ENCODE peak calls at places on chromosomes 11 and 22, in ten cellular contexts. M is psoas muscle, Q is thyroid gland, X is upper lobe of left lung, P is kidney, T is neural progenitor cell, E is caudate nucleus, F is AG04450, L is Panc1, R is brain microvascular endothelial cell. A is an unnamed sample.

GRCh38 chr22:41285441-41285819 is 557 bp downstream of the RANGAP1 start:
- DNase-seq in L (no peak), X (peak), P (peak), F (peak), R (peak), E (peak), T (peak), Q (peak), M (peak), A (peak)

GRCh38 chr11:118152552-118153471 is at the start of gene SCN4B:
- DNase-seq in P (peak), T (peak), L (no peak), Q (peak), R (peak), F (peak), M (peak), X (peak), E (peak), A (peak)

GRCh38 chr11:100808904-100809491 is 121.9 kb downstream of the ARHGAP42 start:
- DNase-seq in E (no peak), M (no peak), L (no peak), F (no peak), P (no peak), X (no peak), T (peak), Q (no peak), R (peak), A (no peak)

GRCh38 chr11:45590743-45591142 is 74.7 kb downstream of the CHST1 start:
- DNase-seq in T (no peak), L (no peak), E (peak), P (no peak), M (no peak), F (no peak), Q (peak), R (no peak), X (no peak), A (peak)

GRCh38 chr11:18347471-18348125 is 25.2 kb downstream of the GTF2H1 start:
- DNase-seq in R (peak), F (peak), E (no peak), Q (no peak), X (no peak), T (no peak), L (no peak), P (no peak), M (no peak), A (no peak)

GRCh38 chr11:118650366-118650765 is 29.1 kb downstream of the TREH start:
- DNase-seq in L (no peak), M (no peak), Q (no peak), P (peak), R (no peak), T (no peak), E (no peak), X (no peak), F (no peak), A (no peak)

GRCh38 chr11:34358666-34359547 is 1.1 kb upstream of the ABTB2 start:
- DNase-seq in M (peak), Q (peak), E (peak), P (peak), T (peak), X (peak), L (peak), R (peak), F (no peak), A (peak)

GRCh38 chr11:61325649-61326414 is 7.1 kb downstream of the DDB1 start:
- DNase-seq in E (no peak), M (no peak), Q (peak), R (no peak), P (no peak), T (no peak), X (no peak), L (no peak), F (no peak), A (no peak)

GRCh38 chr11:67572747-67573419 is 10.7 kb upstream of the GSTP1 start:
- DNase-seq in Q (peak), F (no peak), E (peak), R (peak), L (no peak), P (no peak), T (peak), X (no peak), M (peak), A (no peak)

GRCh38 chr22:36369004-36369921 is 18.5 kb downstream of the MYH9 start:
- DNase-seq in L (no peak), Q (peak), E (no peak), M (no peak), F (no peak), R (no peak), X (no peak), P (no peak), T (no peak), A (no peak)

GRCh38 chr11:59214141-59214893 is 1.6 kb upstream of the MPEG1 start:
- DNase-seq in X (no peak), Q (no peak), P (no peak), T (no peak), M (no peak), L (no peak), E (no peak), R (no peak), F (no peak), A (no peak)

GRCh38 chr11:2730323-2731284 is 30.8 kb upstream of the KCNQ1OT1 start:
- DNase-seq in F (no peak), Q (no peak), P (peak), L (no peak), T (no peak), E (no peak), M (no peak), R (no peak), X (peak), A (no peak)

GRCh38 chr11:17472467-17472866 is 4.2 kb downstream of the ABCC8 start:
- DNase-seq in E (no peak), R (no peak), X (no peak), L (no peak), P (no peak), Q (no peak), M (no peak), T (peak), F (no peak), A (no peak)

DNA sequence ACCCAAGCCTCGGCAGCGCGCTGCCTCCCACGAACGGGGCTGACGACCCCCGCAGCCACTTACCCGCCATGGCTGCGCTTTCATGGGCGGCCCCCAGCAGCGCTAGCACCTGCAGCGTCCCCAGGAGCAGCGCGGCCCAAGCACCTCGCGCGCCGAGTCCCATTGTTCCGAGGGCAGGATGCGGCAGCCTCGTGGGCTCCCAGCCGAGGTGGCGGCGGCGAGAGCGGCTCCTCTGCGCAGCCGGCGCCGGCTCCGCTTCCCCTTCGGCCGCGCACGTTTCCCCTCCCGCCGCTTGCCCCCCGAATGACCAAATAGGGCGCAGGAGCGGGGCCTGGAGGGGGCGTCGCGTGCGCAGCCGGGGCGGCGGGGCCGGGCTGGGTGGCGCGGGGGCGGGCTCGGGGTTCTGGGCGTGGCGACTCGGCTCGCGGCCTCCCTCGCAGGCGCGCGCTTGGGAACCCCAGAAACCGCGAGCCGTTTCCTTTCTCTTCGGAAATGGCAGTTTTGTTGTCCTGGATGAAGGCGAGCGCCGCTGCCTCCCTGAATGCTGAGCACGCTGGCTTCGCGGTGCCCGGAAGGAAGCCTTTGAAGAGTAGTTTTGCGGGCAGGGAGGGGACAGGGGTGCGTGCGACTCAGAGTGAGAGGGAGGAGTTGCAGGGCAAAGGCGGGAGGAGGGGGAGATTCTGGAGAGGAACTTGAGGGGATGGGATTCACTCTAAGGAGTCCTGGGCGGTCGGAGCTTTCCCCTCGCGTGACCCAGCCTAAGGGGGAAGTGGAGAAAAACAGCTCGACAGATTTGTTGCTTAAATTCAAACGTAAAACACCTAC is at the start of gene TMEM123:
- DNase-seq in R (peak), E (peak), L (no peak), Q (peak), P (peak), T (peak), X (peak), F (no peak), M (peak), A (peak)
- H3K27ac ChIP-seq in R (peak), E (peak), L (peak), Q (peak), P (peak), T (peak), X (peak), F (peak), M (peak), A (peak)

DNA sequence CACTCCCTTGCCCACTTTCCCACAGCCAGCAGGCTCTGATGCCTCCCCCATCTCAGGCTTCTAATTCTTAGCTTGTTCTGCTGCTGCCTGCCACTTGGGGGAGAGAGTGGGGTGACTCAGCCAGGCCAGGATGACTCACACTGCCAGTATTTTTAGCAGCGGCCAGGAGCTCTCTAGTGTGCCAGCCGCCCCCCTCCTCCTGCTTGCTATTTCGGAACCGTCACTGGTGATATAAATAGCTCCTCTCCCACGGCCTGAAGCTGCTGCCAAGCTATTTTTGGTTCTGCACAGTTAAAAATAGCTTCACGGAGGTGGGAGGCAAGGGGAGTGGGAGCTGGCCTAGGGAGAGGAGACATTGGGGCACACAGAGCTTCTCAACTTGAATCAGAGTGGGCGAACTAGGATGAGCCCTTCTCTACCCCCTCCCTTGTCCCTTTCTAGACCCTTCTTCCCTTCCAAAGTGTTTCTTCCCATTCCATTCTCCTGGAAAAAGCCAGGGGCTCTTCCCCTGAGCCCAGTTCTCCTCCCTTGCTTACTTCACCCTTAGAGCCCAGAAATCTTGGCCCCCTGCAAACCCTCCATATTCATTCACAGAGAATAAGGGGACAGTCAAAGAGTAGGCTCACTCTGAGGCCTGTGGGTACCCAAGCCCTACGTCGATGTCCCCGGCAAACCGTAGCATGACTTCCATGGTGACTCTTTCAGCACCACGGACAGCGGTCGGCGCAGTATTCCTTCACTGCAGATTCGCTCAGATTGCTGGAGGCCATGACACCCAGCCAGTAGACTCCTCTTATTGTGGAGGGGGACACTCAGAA is 2.5 kb upstream of the NPAS4 start:
- DNase-seq in M (peak), E (peak), T (peak), Q (peak), F (peak), L (peak), X (no peak), R (peak), P (peak), A (peak)
- H3K27ac ChIP-seq in M (no peak), E (peak), T (no peak), Q (no peak), F (no peak), L (no peak), X (no peak), R (no peak), P (no peak), A (no peak)

DNA sequence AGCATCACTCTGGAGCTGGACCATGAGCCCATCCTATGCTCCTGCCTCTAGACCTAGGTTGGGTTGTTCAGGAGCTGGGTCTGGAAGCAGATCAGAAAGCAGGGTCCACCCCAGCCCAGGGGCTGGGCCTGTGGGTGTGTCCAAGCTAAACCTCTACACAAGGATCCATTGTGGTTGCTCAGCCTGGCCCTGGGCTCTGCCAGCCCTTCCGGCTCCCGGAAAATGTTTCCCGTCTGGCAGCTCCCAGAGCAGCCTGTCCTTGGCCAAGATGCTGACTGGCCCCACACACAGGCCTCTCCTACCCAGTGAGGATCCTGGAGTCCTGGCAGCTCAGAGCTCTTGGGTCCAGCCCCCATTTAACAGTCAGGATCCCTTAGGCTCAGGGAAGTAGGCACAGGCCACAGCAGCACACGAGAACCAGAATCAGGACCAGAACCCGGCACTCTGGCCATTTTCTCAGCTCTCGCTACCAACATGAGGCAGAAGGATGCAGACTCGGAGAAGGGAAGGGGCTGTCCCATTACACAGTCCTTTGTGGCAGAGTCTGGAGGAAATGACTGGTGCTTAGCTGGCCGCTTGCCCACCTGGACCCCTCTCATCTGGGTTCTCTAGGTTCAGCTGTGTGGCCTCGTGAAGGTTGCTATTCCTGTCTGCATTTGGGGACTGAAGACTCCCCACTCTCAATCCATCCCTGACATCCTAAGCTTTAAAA is 35.4 kb upstream of the FCHSD2 start:
- DNase-seq in L (no peak), R (no peak), X (no peak), M (peak), F (no peak), Q (no peak), P (no peak), E (peak), T (no peak), A (no peak)
- H3K27ac ChIP-seq in L (no peak), R (no peak), X (peak), M (peak), F (no peak), Q (peak), P (no peak), E (peak), T (no peak), A (peak)

GRCh38 chr22:44819966-44820631 is 67.7 kb downstream of the ARHGAP8 start:
- DNase-seq in R (no peak), E (no peak), P (peak), X (no peak), T (no peak), Q (no peak), F (no peak), L (no peak), M (no peak), A (no peak)
- H3K27ac ChIP-seq in R (no peak), E (no peak), P (no peak), X (no peak), T (no peak), Q (no peak), F (no peak), L (no peak), M (no peak), A (no peak)